ENCODE peak calls at places on chromosome 6, in four cellular contexts. One of them, this sample, is unnamed.

GRCh38 chr6:24455061-24455460 is 34.3 kb downstream of the GPLD1 start:
- DNase-seq in HepG2: no peak
- DNase-seq in GM12878: no peak
- DNase-seq in K562: no peak
- DNase-seq in this sample: no peak

GRCh38 chr6:16496982-16497823 is 258.8 kb downstream of the GMPR start:
- DNase-seq in HepG2: no peak
- DNase-seq in GM12878: no peak
- DNase-seq in K562: no peak
- DNase-seq in this sample: no peak

GRCh38 chr6:135268740-135269139 is 87.6 kb downstream of the MYB start:
- DNase-seq in HepG2: no peak
- DNase-seq in GM12878: no peak
- DNase-seq in K562: no peak
- DNase-seq in this sample: no peak

GRCh38 chr6:46440133-46440532 is 51.1 kb downstream of the RCAN2 start:
- DNase-seq in HepG2: no peak
- DNase-seq in GM12878: no peak
- DNase-seq in K562: no peak
- DNase-seq in this sample: no peak

GRCh38 chr6:1778693-1779235 is 169.0 kb downstream of the FOXC1 start:
- DNase-seq in HepG2: no peak
- DNase-seq in GM12878: no peak
- DNase-seq in K562: no peak
- DNase-seq in this sample: no peak

GRCh38 chr6:1972961-1973360 is 272.4 kb downstream of the GMDS start:
- DNase-seq in HepG2: no peak
- DNase-seq in GM12878: no peak
- DNase-seq in K562: no peak
- DNase-seq in this sample: no peak

GRCh38 chr6:101286146-101286545 is 107.4 kb upstream of the GRIK2 start:
- DNase-seq in HepG2: no peak
- DNase-seq in GM12878: no peak
- DNase-seq in K562: no peak
- DNase-seq in this sample: no peak

GRCh38 chr6:30515967-30516753 is 26.9 kb downstream of the HLA-E start:
- DNase-seq in HepG2: peak; percentile 95
- DNase-seq in GM12878: peak; percentile 92
- DNase-seq in K562: peak; percentile 93
- DNase-seq in this sample: peak; percentile 82

GRCh38 chr6:20291764-20292227 is 79.5 kb upstream of the MBOAT1 start:
- DNase-seq in HepG2: peak; percentile 75
- DNase-seq in GM12878: peak; percentile 52
- DNase-seq in K562: peak; percentile 83
- DNase-seq in this sample: peak; percentile 73

GRCh38 chr6:76861403-76861802 is 601.9 kb downstream of the HTR1B start:
- DNase-seq in HepG2: peak; percentile 21
- DNase-seq in GM12878: no peak
- DNase-seq in K562: no peak
- DNase-seq in this sample: peak; percentile 15

GRCh38 chr6:159960485-159960884 is 8.4 kb upstream of the IGF2R start:
- DNase-seq in HepG2: no peak
- DNase-seq in GM12878: no peak
- DNase-seq in K562: no peak
- DNase-seq in this sample: no peak

GRCh38 chr6:28884423-28885148 is 39.2 kb downstream of the TRIM27 start:
- DNase-seq in HepG2: peak; percentile 51
- DNase-seq in GM12878: no peak
- DNase-seq in K562: no peak
- DNase-seq in this sample: no peak

GRCh38 chr6:2542858-2543218 is 207.9 kb downstream of the MYLK4 start:
- DNase-seq in HepG2: peak; percentile 77
- DNase-seq in GM12878: peak; percentile 64
- DNase-seq in K562: peak; percentile 40
- DNase-seq in this sample: no peak

GRCh38 chr6:28399370-28400121 is at the start of gene ZSCAN12:
- DNase-seq in HepG2: peak; percentile 86
- DNase-seq in GM12878: peak; percentile 61
- DNase-seq in K562: peak; percentile 91
- DNase-seq in this sample: peak; percentile 81

GRCh38 chr6:23173231-23173630 is 603.9 kb downstream of the HDGFL1 start:
- DNase-seq in HepG2: no peak
- DNase-seq in GM12878: no peak
- DNase-seq in K562: no peak
- DNase-seq in this sample: no peak

GRCh38 chr6:44537306-44538049 is 150.0 kb downstream of the CDC5L start:
- DNase-seq in HepG2: no peak
- DNase-seq in GM12878: no peak
- DNase-seq in K562: no peak
- DNase-seq in this sample: no peak

GRCh38 chr6:15897063-15897934 is 231.6 kb upstream of the MYLIP start:
- DNase-seq in HepG2: no peak
- DNase-seq in GM12878: no peak
- DNase-seq in K562: no peak
- DNase-seq in this sample: no peak

GRCh38 chr6:32968093-32968769 is at the start of gene BRD2:
- DNase-seq in HepG2: peak; percentile 98
- DNase-seq in GM12878: peak; percentile 93
- DNase-seq in K562: peak; percentile 93
- DNase-seq in this sample: peak; percentile 85

GRCh38 chr6:113786168-113786567 is 71.0 kb upstream of the MARCKS start:
- DNase-seq in HepG2: peak; percentile 29
- DNase-seq in GM12878: no peak
- DNase-seq in K562: no peak
- DNase-seq in this sample: no peak

GRCh38 chr6:3455490-3456394 is 1.1 kb downstream of the SLC22A23 start:
- DNase-seq in HepG2: peak; percentile 38
- DNase-seq in GM12878: no peak
- DNase-seq in K562: peak; percentile 54
- DNase-seq in this sample: peak; percentile 32

GRCh38 chr6:138512615-138513014 is 13.3 kb upstream of the NHSL1 start:
- DNase-seq in HepG2: no peak
- DNase-seq in GM12878: no peak
- DNase-seq in K562: no peak
- DNase-seq in this sample: no peak

GRCh38 chr6:142482973-142483372 is 181.2 kb downstream of the ADGRG6 start:
- DNase-seq in HepG2: no peak
- DNase-seq in GM12878: no peak
- DNase-seq in K562: no peak
- DNase-seq in this sample: no peak

GRCh38 chr6:17536586-17536985 is 63.5 kb upstream of the FAM8A1 start:
- DNase-seq in HepG2: no peak
- DNase-seq in GM12878: no peak
- DNase-seq in K562: no peak
- DNase-seq in this sample: no peak

GRCh38 chr6:139693735-139694134 is 319.3 kb upstream of the CITED2 start:
- DNase-seq in HepG2: no peak
- DNase-seq in GM12878: no peak
- DNase-seq in K562: no peak
- DNase-seq in this sample: no peak

GRCh38 chr6:168133186-168133585 is 54.2 kb upstream of the FRMD1 start:
- DNase-seq in HepG2: no peak
- DNase-seq in GM12878: no peak
- DNase-seq in K562: no peak
- DNase-seq in this sample: no peak

GRCh38 chr6:158611600-158612041 is 32.9 kb downstream of the DYNLT1 start:
- DNase-seq in HepG2: no peak
- DNase-seq in GM12878: no peak
- DNase-seq in K562: no peak
- DNase-seq in this sample: no peak

GRCh38 chr6:5359413-5359812 is 98.1 kb downstream of the FARS2 start:
- DNase-seq in HepG2: no peak
- DNase-seq in GM12878: no peak
- DNase-seq in K562: no peak
- DNase-seq in this sample: no peak
- TF ChIP-seq SP1 in HepG2: no peak
- TF ChIP-seq SP1 in GM12878: no peak
- TF ChIP-seq SP1 in K562: no peak
- TF ChIP-seq SP1 in this sample: no peak

DNA sequence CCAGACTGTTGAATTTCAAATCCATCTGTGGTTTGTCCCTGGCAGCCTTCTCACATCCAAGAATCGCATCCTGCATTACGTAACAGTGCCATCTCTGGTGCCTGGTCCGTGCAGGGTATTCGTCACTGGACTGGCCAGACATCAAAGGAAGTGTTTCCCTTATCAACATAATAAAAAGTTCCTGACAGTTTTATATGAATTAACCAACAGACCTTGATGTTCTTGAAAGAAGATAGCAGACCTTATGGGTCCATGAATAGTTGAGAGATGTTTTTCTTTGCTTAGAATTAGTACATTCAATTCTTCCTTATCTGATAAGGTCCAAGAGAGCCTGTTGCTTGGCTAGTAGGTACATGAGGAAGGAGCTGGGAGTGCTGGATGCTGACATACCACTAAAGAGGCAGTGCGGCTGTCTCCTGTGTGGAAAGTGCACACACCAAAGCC is 77.6 kb downstream of the PHACTR2 start:
- DNase-seq in HepG2: no peak
- DNase-seq in GM12878: no peak
- DNase-seq in K562: no peak
- DNase-seq in this sample: peak; percentile 58
- TF ChIP-seq FOXK2 in HepG2: no peak
- TF ChIP-seq FOXK2 in GM12878: no peak
- TF ChIP-seq FOXK2 in K562: no peak
- TF ChIP-seq FOXK2 in this sample: no peak

GRCh38 chr6:56238352-56238751 is 9.0 kb downstream of the COL21A1 start:
- DNase-seq in HepG2: no peak
- DNase-seq in GM12878: no peak
- DNase-seq in K562: no peak
- DNase-seq in this sample: no peak

GRCh38 chr6:56244089-56244488 is 3.3 kb downstream of the COL21A1 start:
- DNase-seq in HepG2: no peak
- DNase-seq in GM12878: no peak
- DNase-seq in K562: no peak
- DNase-seq in this sample: no peak

GRCh38 chr6:56243518-56244070 is 3.8 kb downstream of the COL21A1 start:
- DNase-seq in HepG2: no peak
- DNase-seq in GM12878: no peak
- DNase-seq in K562: no peak
- DNase-seq in this sample: no peak

GRCh38 chr6:56242343-56242742 is 5.0 kb downstream of the COL21A1 start:
- DNase-seq in HepG2: no peak
- DNase-seq in GM12878: no peak
- DNase-seq in K562: no peak
- DNase-seq in this sample: no peak

GRCh38 chr6:56241106-56241812 is 6.1 kb downstream of the COL21A1 start:
- DNase-seq in HepG2: no peak
- DNase-seq in GM12878: no peak
- DNase-seq in K562: no peak
- DNase-seq in this sample: no peak
- TF ChIP-seq SP1 in HepG2: no peak
- TF ChIP-seq SP1 in GM12878: no peak
- TF ChIP-seq SP1 in K562: no peak
- TF ChIP-seq SP1 in this sample: no peak

GRCh38 chr6:148105695-148106094 is 236.9 kb upstream of the SASH1 start:
- DNase-seq in HepG2: no peak
- DNase-seq in GM12878: no peak
- DNase-seq in K562: no peak
- DNase-seq in this sample: no peak

GRCh38 chr6:148112851-148113319 is 229.8 kb upstream of the SASH1 start:
- DNase-seq in HepG2: no peak
- DNase-seq in GM12878: no peak
- DNase-seq in K562: no peak
- DNase-seq in this sample: no peak

GRCh38 chr6:148107911-148108310 is 234.7 kb upstream of the SASH1 start:
- DNase-seq in HepG2: no peak
- DNase-seq in GM12878: no peak
- DNase-seq in K562: no peak
- DNase-seq in this sample: no peak

GRCh38 chr6:148110925-148111324 is 231.7 kb upstream of the SASH1 start:
- DNase-seq in HepG2: no peak
- DNase-seq in GM12878: no peak
- DNase-seq in K562: no peak
- DNase-seq in this sample: no peak

DNA sequence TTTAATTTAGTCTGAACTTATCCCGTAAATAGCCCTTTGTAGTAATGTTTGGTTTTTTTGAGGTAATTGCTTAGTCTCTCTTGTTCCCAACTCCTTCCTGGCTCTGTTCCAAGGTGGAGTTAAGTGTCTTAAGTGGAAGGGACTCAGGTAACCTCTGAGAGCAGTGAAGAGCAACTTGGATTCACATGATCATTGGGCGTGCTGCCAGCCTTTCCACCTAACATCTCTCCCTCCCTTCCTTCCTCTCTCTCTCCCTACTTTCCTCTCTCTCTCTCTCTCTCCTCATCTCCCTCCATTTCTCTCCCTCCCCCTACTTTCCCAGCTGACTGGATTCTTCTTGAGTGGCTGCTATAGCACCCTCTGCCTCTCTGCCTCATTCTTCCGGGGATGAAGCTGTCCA is 232.9 kb upstream of the SASH1 start:
- DNase-seq in HepG2: no peak
- DNase-seq in GM12878: no peak
- DNase-seq in K562: no peak
- DNase-seq in this sample: no peak
- TF ChIP-seq FOXK2 in HepG2: no peak
- TF ChIP-seq FOXK2 in GM12878: no peak
- TF ChIP-seq FOXK2 in K562: no peak
- TF ChIP-seq FOXK2 in this sample: no peak

DNA sequence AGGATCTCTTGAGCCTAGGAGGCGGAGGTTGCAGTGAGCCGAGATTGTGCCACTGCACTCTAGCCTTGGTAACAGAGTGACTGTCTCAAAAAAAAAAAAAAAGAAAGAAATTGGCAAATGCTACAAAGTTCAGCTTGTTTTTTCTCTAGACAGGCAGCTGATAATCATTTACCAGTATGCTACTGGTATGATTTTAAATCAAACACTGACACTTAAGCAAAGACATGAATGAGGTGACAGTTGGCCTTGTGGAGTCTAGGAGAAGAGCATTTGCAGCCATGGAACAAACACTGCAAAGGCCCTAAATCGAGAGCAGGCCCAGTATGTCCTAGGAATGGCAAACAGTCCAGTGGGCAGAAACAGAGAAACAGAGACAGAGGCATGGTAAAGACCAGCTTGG is 99.7 kb upstream of the CEP85L start:
- DNase-seq in HepG2: peak; percentile 17
- DNase-seq in GM12878: no peak
- DNase-seq in K562: no peak
- DNase-seq in this sample: no peak
- TF ChIP-seq SP1 in HepG2: no peak
- TF ChIP-seq SP1 in GM12878: no peak
- TF ChIP-seq SP1 in K562: no peak
- TF ChIP-seq SP1 in this sample: no peak

GRCh38 chr6:36682328-36683144 is 4.0 kb downstream of the CDKN1A start:
- DNase-seq in HepG2: peak; percentile 59
- DNase-seq in GM12878: no peak
- DNase-seq in K562: no peak
- DNase-seq in this sample: no peak
- TF ChIP-seq FOXK2 in HepG2: no peak
- TF ChIP-seq FOXK2 in GM12878: no peak
- TF ChIP-seq FOXK2 in K562: no peak
- TF ChIP-seq FOXK2 in this sample: no peak